ENCODE peak calls at places on chromosome 18, in eight cellular contexts. One of them, this sample, is unnamed. For H3K9me3, the result is how much of the 10 kb centered on the place peaks cover.

GRCh38 chr18:8607776-8608682 is 1.2 kb upstream of the RAB12 start:
- DNase-seq in IMR-90: peak
- DNase-seq in A549: no peak
- DNase-seq in heart right ventricle: no peak
- DNase-seq in SK-N-SH: no peak
- DNase-seq in spleen: no peak
- DNase-seq in astrocyte: no peak
- DNase-seq in PC-3: no peak
- DNase-seq in this sample: no peak

GRCh38 chr18:36402765-36403396 is 105.4 kb downstream of the FHOD3 start:
- DNase-seq in IMR-90: peak
- DNase-seq in A549: no peak
- DNase-seq in heart right ventricle: peak
- DNase-seq in SK-N-SH: no peak
- DNase-seq in spleen: no peak
- DNase-seq in astrocyte: peak
- DNase-seq in PC-3: no peak
- DNase-seq in this sample: peak

GRCh38 chr18:23689616-23690504 is 607 bp downstream of the LAMA3 start:
- DNase-seq in IMR-90: no peak
- DNase-seq in A549: peak
- DNase-seq in heart right ventricle: no peak
- DNase-seq in SK-N-SH: no peak
- DNase-seq in spleen: peak
- DNase-seq in astrocyte: no peak
- DNase-seq in PC-3: peak
- DNase-seq in this sample: no peak

GRCh38 chr18:45962866-45963265 is 4.3 kb downstream of the EPG5 start:
- DNase-seq in IMR-90: peak
- DNase-seq in A549: no peak
- DNase-seq in heart right ventricle: no peak
- DNase-seq in SK-N-SH: no peak
- DNase-seq in spleen: no peak
- DNase-seq in astrocyte: peak
- DNase-seq in PC-3: peak
- DNase-seq in this sample: no peak

GRCh38 chr18:74774486-74774885 is 176.8 kb downstream of the ZNF407 start:
- DNase-seq in IMR-90: peak
- DNase-seq in A549: no peak
- DNase-seq in heart right ventricle: no peak
- DNase-seq in SK-N-SH: no peak
- DNase-seq in spleen: no peak
- DNase-seq in astrocyte: peak
- DNase-seq in PC-3: peak
- DNase-seq in this sample: no peak

GRCh38 chr18:67735506-67735905 is 219.0 kb upstream of the DSEL start:
- DNase-seq in IMR-90: no peak
- DNase-seq in A549: no peak
- DNase-seq in heart right ventricle: no peak
- DNase-seq in SK-N-SH: no peak
- DNase-seq in spleen: no peak
- DNase-seq in astrocyte: no peak
- DNase-seq in PC-3: no peak
- DNase-seq in this sample: no peak

GRCh38 chr18:75204978-75205759 is 3.8 kb downstream of the PTGR3 start:
- DNase-seq in IMR-90: peak
- DNase-seq in A549: no peak
- DNase-seq in heart right ventricle: no peak
- DNase-seq in SK-N-SH: no peak
- DNase-seq in spleen: no peak
- DNase-seq in astrocyte: no peak
- DNase-seq in PC-3: no peak
- DNase-seq in this sample: no peak

GRCh38 chr18:25289040-25289631 is 62.8 kb downstream of the ZNF521 start:
- DNase-seq in IMR-90: peak
- DNase-seq in A549: peak
- DNase-seq in heart right ventricle: peak
- DNase-seq in SK-N-SH: no peak
- DNase-seq in spleen: no peak
- DNase-seq in astrocyte: peak
- DNase-seq in PC-3: peak
- DNase-seq in this sample: no peak

GRCh38 chr18:9734189-9734588 is 26.1 kb downstream of the RAB31 start:
- DNase-seq in IMR-90: no peak
- DNase-seq in A549: peak
- DNase-seq in heart right ventricle: no peak
- DNase-seq in SK-N-SH: no peak
- DNase-seq in spleen: no peak
- DNase-seq in astrocyte: no peak
- DNase-seq in PC-3: peak
- DNase-seq in this sample: no peak

GRCh38 chr18:36461551-36461987 is 164.1 kb downstream of the FHOD3 start:
- DNase-seq in IMR-90: no peak
- DNase-seq in A549: no peak
- DNase-seq in heart right ventricle: no peak
- DNase-seq in SK-N-SH: no peak
- DNase-seq in spleen: no peak
- DNase-seq in astrocyte: peak
- DNase-seq in PC-3: peak
- DNase-seq in this sample: no peak

GRCh38 chr18:54828986-54829385 is 709 bp downstream of the RAB27B start:
- DNase-seq in IMR-90: no peak
- DNase-seq in A549: no peak
- DNase-seq in heart right ventricle: no peak
- DNase-seq in SK-N-SH: no peak
- DNase-seq in spleen: no peak
- DNase-seq in astrocyte: no peak
- DNase-seq in PC-3: no peak
- DNase-seq in this sample: no peak

GRCh38 chr18:13700153-13700552 is 26.2 kb downstream of the FAM210A start:
- DNase-seq in IMR-90: no peak
- DNase-seq in A549: no peak
- DNase-seq in heart right ventricle: no peak
- DNase-seq in SK-N-SH: no peak
- DNase-seq in spleen: no peak
- DNase-seq in astrocyte: no peak
- DNase-seq in PC-3: no peak
- DNase-seq in this sample: no peak
- H3K9me3 ChIP-seq in IMR-90: under half
- H3K9me3 ChIP-seq in A549: under half
- H3K9me3 ChIP-seq in heart right ventricle: under half
- H3K9me3 ChIP-seq in SK-N-SH: under half
- H3K9me3 ChIP-seq in spleen: half or more
- H3K9me3 ChIP-seq in astrocyte: under half
- H3K9me3 ChIP-seq in PC-3: under half
- H3K9me3 ChIP-seq in this sample: under half

DNA sequence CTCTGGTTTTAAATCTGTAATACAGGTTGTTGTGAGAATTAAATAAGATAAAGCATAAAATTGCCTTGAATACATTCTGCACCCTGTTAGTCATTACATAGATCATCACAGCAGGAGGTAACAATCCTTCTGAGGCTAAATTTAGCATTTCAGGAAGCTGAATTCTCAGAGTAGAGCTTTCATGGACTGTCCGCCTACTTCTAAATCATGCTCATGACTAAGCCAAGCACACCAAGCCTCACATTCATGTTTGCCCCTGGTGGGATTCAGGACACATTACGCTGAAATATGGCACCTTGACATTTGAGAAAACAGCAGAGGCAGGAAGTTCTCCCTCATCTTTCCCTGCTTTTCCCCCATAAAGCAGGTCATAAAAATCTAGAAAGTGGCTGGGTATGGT is 16.6 kb upstream of the PIK3C3 start:
- DNase-seq in IMR-90: peak
- DNase-seq in A549: peak
- DNase-seq in heart right ventricle: no peak
- DNase-seq in SK-N-SH: no peak
- DNase-seq in spleen: no peak
- DNase-seq in astrocyte: peak
- DNase-seq in PC-3: peak
- DNase-seq in this sample: no peak
- TF ChIP-seq CTCF in IMR-90: peak
- TF ChIP-seq CTCF in A549: no peak
- TF ChIP-seq CTCF in heart right ventricle: no peak
- TF ChIP-seq CTCF in SK-N-SH: peak
- TF ChIP-seq CTCF in spleen: no peak
- TF ChIP-seq CTCF in astrocyte: peak
- TF ChIP-seq CTCF in PC-3: no peak
- TF ChIP-seq CTCF in this sample: no peak

GRCh38 chr18:22006458-22006857 is 162.9 kb upstream of the GATA6 start:
- DNase-seq in IMR-90: no peak
- DNase-seq in A549: no peak
- DNase-seq in heart right ventricle: no peak
- DNase-seq in SK-N-SH: no peak
- DNase-seq in spleen: no peak
- DNase-seq in astrocyte: no peak
- DNase-seq in PC-3: no peak
- DNase-seq in this sample: no peak

GRCh38 chr18:22015156-22015555 is 154.2 kb upstream of the GATA6 start:
- DNase-seq in IMR-90: peak
- DNase-seq in A549: no peak
- DNase-seq in heart right ventricle: no peak
- DNase-seq in SK-N-SH: no peak
- DNase-seq in spleen: no peak
- DNase-seq in astrocyte: no peak
- DNase-seq in PC-3: peak
- DNase-seq in this sample: no peak

GRCh38 chr18:22005191-22005824 is 164.1 kb upstream of the GATA6 start:
- DNase-seq in IMR-90: peak
- DNase-seq in A549: no peak
- DNase-seq in heart right ventricle: no peak
- DNase-seq in SK-N-SH: no peak
- DNase-seq in spleen: no peak
- DNase-seq in astrocyte: peak
- DNase-seq in PC-3: no peak
- DNase-seq in this sample: no peak

DNA sequence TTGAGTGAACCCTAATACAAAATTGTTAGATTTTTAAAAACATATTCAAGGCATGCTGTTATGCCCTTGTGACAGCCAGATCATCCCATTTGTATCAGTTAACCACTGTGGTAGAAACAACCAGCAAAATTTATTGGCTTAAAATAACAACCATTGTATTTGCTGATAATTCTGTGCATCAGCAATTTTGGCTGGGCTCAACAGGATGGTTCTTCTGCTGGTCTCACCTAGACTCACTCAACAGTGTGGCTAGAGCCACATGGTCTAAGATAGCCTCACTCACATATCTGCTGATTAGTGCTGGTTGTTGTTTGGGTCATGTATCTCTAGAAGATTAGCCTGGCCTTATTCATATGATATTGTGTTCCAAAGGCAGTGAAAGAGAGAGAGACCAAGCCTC is 160.1 kb upstream of the GATA6 start:
- DNase-seq in IMR-90: no peak
- DNase-seq in A549: no peak
- DNase-seq in heart right ventricle: no peak
- DNase-seq in SK-N-SH: no peak
- DNase-seq in spleen: no peak
- DNase-seq in astrocyte: no peak
- DNase-seq in PC-3: no peak
- DNase-seq in this sample: no peak
- H3K9me3 ChIP-seq in IMR-90: under half
- H3K9me3 ChIP-seq in A549: under half
- H3K9me3 ChIP-seq in heart right ventricle: under half
- H3K9me3 ChIP-seq in SK-N-SH: under half
- H3K9me3 ChIP-seq in spleen: under half
- H3K9me3 ChIP-seq in astrocyte: under half
- H3K9me3 ChIP-seq in PC-3: under half
- H3K9me3 ChIP-seq in this sample: under half

GRCh38 chr18:59564516-59564915 is 132.7 kb downstream of the CCBE1 start:
- DNase-seq in IMR-90: no peak
- DNase-seq in A549: no peak
- DNase-seq in heart right ventricle: no peak
- DNase-seq in SK-N-SH: no peak
- DNase-seq in spleen: no peak
- DNase-seq in astrocyte: no peak
- DNase-seq in PC-3: no peak
- DNase-seq in this sample: no peak
- TF ChIP-seq CTCF in IMR-90: no peak
- TF ChIP-seq CTCF in A549: no peak
- TF ChIP-seq CTCF in heart right ventricle: no peak
- TF ChIP-seq CTCF in SK-N-SH: no peak
- TF ChIP-seq CTCF in spleen: no peak
- TF ChIP-seq CTCF in astrocyte: no peak
- TF ChIP-seq CTCF in PC-3: no peak
- TF ChIP-seq CTCF in this sample: no peak

GRCh38 chr18:63980027-63980426 is 10.1 kb downstream of the SERPINB8 start:
- DNase-seq in IMR-90: no peak
- DNase-seq in A549: no peak
- DNase-seq in heart right ventricle: no peak
- DNase-seq in SK-N-SH: no peak
- DNase-seq in spleen: no peak
- DNase-seq in astrocyte: no peak
- DNase-seq in PC-3: no peak
- DNase-seq in this sample: no peak
- H3K9me3 ChIP-seq in IMR-90: under half
- H3K9me3 ChIP-seq in A549: under half
- H3K9me3 ChIP-seq in heart right ventricle: under half
- H3K9me3 ChIP-seq in SK-N-SH: under half
- H3K9me3 ChIP-seq in spleen: under half
- H3K9me3 ChIP-seq in astrocyte: under half
- H3K9me3 ChIP-seq in PC-3: under half
- H3K9me3 ChIP-seq in this sample: under half

DNA sequence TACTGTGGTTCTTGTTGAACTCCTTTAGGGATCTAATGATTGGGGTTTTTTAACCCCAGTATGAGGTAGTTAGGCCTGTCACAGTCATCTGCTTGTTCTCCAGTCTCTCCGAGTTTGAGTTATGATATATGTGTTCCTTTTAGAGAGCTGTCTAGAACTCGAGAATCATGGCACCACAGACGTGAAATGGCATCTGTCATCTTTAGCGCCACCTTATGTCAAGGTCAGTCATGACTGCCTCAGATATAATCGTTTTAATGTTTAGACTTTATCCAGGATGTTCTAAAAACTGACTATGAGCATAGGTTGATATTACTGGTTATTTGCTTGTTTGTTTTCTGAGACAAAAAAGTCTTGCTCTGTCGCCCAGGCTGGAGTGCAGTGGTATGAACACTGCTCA is 112.2 kb downstream of the CEP192 start:
- DNase-seq in IMR-90: no peak
- DNase-seq in A549: no peak
- DNase-seq in heart right ventricle: no peak
- DNase-seq in SK-N-SH: no peak
- DNase-seq in spleen: no peak
- DNase-seq in astrocyte: no peak
- DNase-seq in PC-3: peak
- DNase-seq in this sample: no peak
- TF ChIP-seq CTCF in IMR-90: peak
- TF ChIP-seq CTCF in A549: no peak
- TF ChIP-seq CTCF in heart right ventricle: peak
- TF ChIP-seq CTCF in SK-N-SH: peak
- TF ChIP-seq CTCF in spleen: no peak
- TF ChIP-seq CTCF in astrocyte: no peak
- TF ChIP-seq CTCF in PC-3: peak
- TF ChIP-seq CTCF in this sample: no peak